ENCODE peak calls at places on chromosomes 1 and 21, in ten cellular contexts. K, J, L, C, N, R, V, X, Q and M are unnamed samples.

GRCh38 chr21:33844104-33844889 is 71.3 kb downstream of the ATP5PO start:
- DNase-seq in J (no peak), V (no peak), K (no peak), C (no peak), R (no peak), L (no peak), N (no peak), X (no peak), Q (no peak), M (peak)

GRCh38 chr1:62175568-62176179 is 19.0 kb upstream of the L1TD1 start:
- DNase-seq in L (peak), N (peak), V (no peak), C (peak), J (peak), R (peak), X (peak), Q (peak), K (peak), M (peak)

GRCh38 chr21:38126677-38127271 is 130.0 kb upstream of the KCNJ15 start:
- DNase-seq in C (peak), X (peak), V (peak), L (peak), Q (peak), J (peak), K (peak), R (peak), N (peak), M (peak)

GRCh38 chr1:240597153-240597745 is 14.7 kb downstream of the GREM2 start:
- DNase-seq in R (no peak), L (no peak), V (no peak), Q (no peak), K (peak), X (no peak), J (no peak), N (no peak), C (no peak), M (no peak)

GRCh38 chr1:189616893-189617292 is 860.8 kb downstream of the BRINP3 start:
- DNase-seq in V (no peak), C (no peak), R (no peak), J (no peak), X (no peak), K (peak), N (no peak), Q (no peak), L (no peak), M (no peak)

GRCh38 chr1:41520951-41521742 is 36.7 kb upstream of the EDN2 start:
- DNase-seq in L (no peak), N (no peak), C (no peak), R (no peak), J (no peak), V (no peak), Q (no peak), K (no peak), X (no peak), M (no peak)

GRCh38 chr1:42370876-42371549 is 9.6 kb upstream of the RIMKLA start:
- DNase-seq in X (no peak), N (no peak), Q (no peak), L (no peak), K (no peak), V (no peak), C (no peak), R (no peak), J (no peak), M (no peak)

GRCh38 chr1:118113261-118113660 is 71.8 kb downstream of the SPAG17 start:
- DNase-seq in K (no peak), N (no peak), X (peak), V (no peak), C (no peak), J (no peak), Q (no peak), L (no peak), R (no peak), M (no peak)

GRCh38 chr1:156815851-156816536 is 654 bp downstream of the SH2D2A start:
- DNase-seq in V (no peak), C (no peak), L (no peak), Q (no peak), X (no peak), R (no peak), N (no peak), K (no peak), J (no peak), M (no peak)

GRCh38 chr1:53369761-53370160 is 41.9 kb upstream of the LRP8 start:
- DNase-seq in Q (peak), C (peak), J (no peak), X (no peak), L (peak), N (no peak), K (no peak), V (no peak), R (peak), M (no peak)

GRCh38 chr1:151989131-151989868 is 4.4 kb downstream of the S100A10 start:
- DNase-seq in K (peak), R (no peak), Q (no peak), J (peak), N (no peak), C (peak), V (no peak), X (peak), L (no peak), M (peak)

GRCh38 chr1:166026143-166026542 is 140.7 kb downstream of the FAM78B start:
- DNase-seq in V (no peak), J (no peak), K (no peak), R (no peak), N (no peak), L (no peak), X (no peak), Q (no peak), C (no peak), M (no peak)

GRCh38 chr1:65254320-65255087 is 54.8 kb upstream of the DNAJC6 start:
- DNase-seq in J (peak), Q (peak), L (peak), C (peak), N (peak), K (peak), V (peak), R (peak), X (peak), M (peak)

GRCh38 chr1:11568687-11569086 is 85.5 kb downstream of the FBXO2 start:
- DNase-seq in J (no peak), K (no peak), N (no peak), L (no peak), C (no peak), V (no peak), X (no peak), R (no peak), Q (no peak), M (no peak)

GRCh38 chr21:46060596-46061061 is 37.3 kb upstream of the COL6A2 start:
- DNase-seq in V (peak), X (no peak), J (peak), N (no peak), K (peak), C (peak), Q (peak), R (no peak), L (peak), M (no peak)

GRCh38 chr1:154304664-154305337 is 16.1 kb upstream of the AQP10 start:
- DNase-seq in X (no peak), R (no peak), C (no peak), L (no peak), J (no peak), N (no peak), V (no peak), Q (no peak), K (no peak), M (no peak)

GRCh38 chr1:185896863-185897262 is 162.7 kb downstream of the HMCN1 start:
- DNase-seq in R (no peak), J (no peak), K (no peak), N (no peak), L (no peak), Q (no peak), C (no peak), V (no peak), X (no peak), M (no peak)

GRCh38 chr1:202165267-202165941 is 5.0 kb upstream of the PTPN7 start:
- DNase-seq in L (no peak), J (no peak), K (no peak), N (no peak), V (no peak), X (no peak), Q (no peak), R (no peak), C (no peak), M (no peak)

GRCh38 chr1:96559707-96560588 is 161.6 kb upstream of the PTBP2 start:
- DNase-seq in C (no peak), L (no peak), J (peak), X (no peak), V (peak), Q (no peak), R (no peak), N (no peak), K (peak), M (no peak)

GRCh38 chr1:211675230-211676105 is at the start of gene NEK2:
- DNase-seq in C (peak), R (peak), Q (peak), L (peak), N (peak), V (peak), X (peak), K (peak), J (peak), M (peak)
- TF ChIP-seq CTCF in C (no peak), R (no peak), Q (no peak), L (no peak), N (no peak), V (no peak), X (no peak), K (no peak), J (no peak), M (no peak)

DNA sequence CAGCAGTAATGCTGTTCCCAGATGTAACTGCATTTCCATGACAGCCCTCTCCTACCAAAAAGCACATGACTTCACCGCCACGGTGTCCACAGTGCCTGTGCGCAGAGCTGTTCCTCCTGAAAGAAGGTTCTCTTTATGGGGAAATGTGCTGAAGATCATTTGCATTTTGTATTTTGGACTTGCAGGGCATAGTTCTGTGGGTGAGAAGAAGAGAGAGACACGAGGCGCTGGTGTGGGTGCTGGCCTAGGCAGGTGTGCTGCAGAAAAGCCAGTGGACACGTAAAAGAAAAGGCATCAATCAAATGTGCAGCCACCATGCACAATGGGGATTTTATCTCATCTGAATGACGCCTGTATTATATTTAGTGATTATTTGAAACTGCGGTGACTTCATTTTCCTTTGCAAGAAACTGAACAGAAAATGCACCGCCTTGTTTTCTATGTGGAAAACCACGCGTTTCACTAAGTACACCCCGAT is 21.3 kb downstream of the SLC37A1 start:
- DNase-seq in K (no peak), C (peak), Q (no peak), L (no peak), V (no peak), N (no peak), X (no peak), J (no peak), R (no peak), M (no peak)
- H3K27ac ChIP-seq in K (no peak), C (peak), Q (peak), L (no peak), V (no peak), N (no peak), X (no peak), J (peak), R (no peak), M (peak)

DNA sequence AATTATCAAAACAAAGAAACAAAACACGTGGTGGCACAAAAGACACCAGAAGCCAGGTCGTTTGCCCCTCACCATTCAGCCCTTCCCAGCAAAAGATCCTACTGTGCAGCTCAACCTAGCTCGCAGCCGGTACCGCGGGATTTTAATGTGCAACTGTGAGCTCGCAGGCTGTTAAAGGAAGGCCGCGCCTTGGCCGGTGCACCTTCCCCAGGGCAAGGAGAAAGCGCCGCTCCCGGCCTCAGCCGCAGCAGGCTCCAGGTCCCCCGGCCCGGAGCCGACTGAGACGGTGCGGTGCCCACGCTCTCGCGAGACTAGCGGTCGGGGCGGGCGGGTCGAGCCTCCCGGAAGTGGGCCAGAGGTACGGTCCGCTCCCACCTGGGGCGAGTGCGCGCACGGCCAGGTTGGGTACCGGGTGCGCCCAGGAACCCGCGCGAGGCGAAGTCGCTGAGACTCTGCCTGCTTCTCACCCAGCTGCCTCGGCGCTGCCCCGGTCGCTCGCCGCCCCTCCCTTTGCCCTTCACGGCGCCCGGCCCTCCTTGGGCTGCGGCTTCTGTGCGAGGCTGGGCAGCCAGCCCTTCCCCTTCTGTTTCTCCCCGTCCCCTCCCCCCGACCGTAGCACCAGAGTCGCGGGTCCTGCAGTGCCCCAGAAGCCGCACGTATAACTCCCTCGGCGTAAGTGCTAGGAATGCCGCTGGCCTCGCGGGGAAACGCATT is at the start of gene AGL:
- DNase-seq in V (peak), J (peak), R (peak), L (peak), C (peak), X (peak), K (peak), Q (peak), N (peak), M (peak)
- TF ChIP-seq POLR2A in V (no peak), J (peak), R (peak), L (peak), C (no peak), X (peak), K (peak), Q (peak), N (peak), M (peak)

GRCh38 chr1:232271991-232272589 is 357.8 kb downstream of the SIPA1L2 start:
- DNase-seq in N (no peak), L (no peak), K (no peak), R (no peak), J (peak), C (no peak), Q (no peak), X (no peak), V (no peak), M (no peak)
- TF ChIP-seq CTCF in N (no peak), L (no peak), K (no peak), R (no peak), J (no peak), C (no peak), Q (no peak), X (no peak), V (no peak), M (no peak)

DNA sequence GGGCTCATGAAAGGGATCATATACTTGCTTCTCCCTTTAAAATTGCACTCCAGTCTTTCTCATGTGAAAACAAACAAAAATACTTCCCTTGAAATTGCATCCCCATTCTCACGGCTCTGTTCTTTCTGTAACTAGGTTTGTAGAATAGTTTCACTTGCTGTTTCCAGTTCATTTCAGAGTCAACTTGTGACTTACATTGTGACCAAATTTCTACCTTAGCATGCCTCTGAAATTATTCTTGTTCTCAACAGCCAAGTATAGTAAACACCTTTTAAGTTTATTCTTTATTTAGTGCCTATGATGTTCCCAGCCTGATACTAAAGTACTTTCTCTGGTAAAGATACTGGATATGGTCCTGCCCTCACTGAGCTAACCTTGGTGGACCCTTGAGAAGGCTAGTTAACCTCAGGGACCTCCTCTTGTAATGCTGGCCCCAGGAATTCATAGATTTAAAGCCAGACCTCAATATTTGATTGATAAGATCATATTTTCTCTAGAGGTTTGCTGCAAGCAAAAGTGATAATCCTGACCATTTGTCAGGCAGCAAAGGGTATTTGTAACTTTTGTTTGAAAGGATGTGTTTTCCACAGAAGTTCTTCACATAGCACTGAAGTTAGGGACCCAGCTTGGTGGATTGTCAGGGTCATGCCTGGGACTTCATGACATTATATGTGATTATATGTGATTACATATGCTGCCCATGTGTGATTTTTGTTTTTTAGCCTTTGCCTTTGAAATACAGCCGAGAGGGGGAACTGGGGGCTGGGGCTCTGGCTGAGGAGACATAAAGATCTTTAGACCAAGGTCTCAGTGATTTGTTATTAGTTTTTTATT is 29.6 kb downstream of the VANGL2 start:
- DNase-seq in C (no peak), K (no peak), L (no peak), R (no peak), Q (no peak), N (no peak), V (no peak), X (no peak), J (no peak), M (no peak)
- H3K27ac ChIP-seq in C (peak), K (no peak), L (no peak), R (no peak), Q (peak), N (no peak), V (no peak), X (no peak), J (peak), M (no peak)

GRCh38 chr1:85102479-85102878 is 54.2 kb upstream of the MCOLN3 start:
- DNase-seq in R (no peak), V (no peak), Q (no peak), X (no peak), L (no peak), J (no peak), N (no peak), C (no peak), K (no peak), M (no peak)
- TF ChIP-seq POLR2A in R (no peak), V (no peak), Q (no peak), X (no peak), L (no peak), J (no peak), N (no peak), C (no peak), K (no peak), M (no peak)